ENCODE peak calls at places on chromosome 3, in seven cellular contexts. One of them, this sample, is unnamed.

GRCh38 chr3:23203651-23204111 is 554 bp downstream of the UBE2E2 start:
- DNase-seq in esophagus muscularis mucosa: no peak
- DNase-seq in K562: no peak
- DNase-seq in stomach: no peak
- DNase-seq in Panc1: no peak
- DNase-seq in spleen: peak
- DNase-seq in SK-N-SH: peak
- DNase-seq in this sample: peak

GRCh38 chr3:146598486-146598885 is 6.7 kb downstream of the PLSCR5 start:
- DNase-seq in esophagus muscularis mucosa: no peak
- DNase-seq in K562: no peak
- DNase-seq in stomach: no peak
- DNase-seq in Panc1: no peak
- DNase-seq in spleen: no peak
- DNase-seq in SK-N-SH: no peak
- DNase-seq in this sample: no peak

GRCh38 chr3:148863814-148864213 is 1.3 kb upstream of the CPA3 start:
- DNase-seq in esophagus muscularis mucosa: no peak
- DNase-seq in K562: no peak
- DNase-seq in stomach: no peak
- DNase-seq in Panc1: no peak
- DNase-seq in spleen: no peak
- DNase-seq in SK-N-SH: no peak
- DNase-seq in this sample: no peak

GRCh38 chr3:23671901-23672589 is 133.7 kb upstream of the UBE2E1 start:
- DNase-seq in esophagus muscularis mucosa: no peak
- DNase-seq in K562: no peak
- DNase-seq in stomach: peak
- DNase-seq in Panc1: no peak
- DNase-seq in spleen: no peak
- DNase-seq in SK-N-SH: no peak
- DNase-seq in this sample: peak

GRCh38 chr3:184734903-184735630 is 23.2 kb upstream of the MAGEF1 start:
- DNase-seq in esophagus muscularis mucosa: no peak
- DNase-seq in K562: no peak
- DNase-seq in stomach: peak
- DNase-seq in Panc1: no peak
- DNase-seq in spleen: peak
- DNase-seq in SK-N-SH: no peak
- DNase-seq in this sample: no peak

GRCh38 chr3:130310109-130310508 is 35.4 kb upstream of the COL6A5 start:
- DNase-seq in esophagus muscularis mucosa: no peak
- DNase-seq in K562: no peak
- DNase-seq in stomach: no peak
- DNase-seq in Panc1: no peak
- DNase-seq in spleen: no peak
- DNase-seq in SK-N-SH: no peak
- DNase-seq in this sample: no peak

GRCh38 chr3:150174179-150174578 is 203.5 kb upstream of the PFN2 start:
- DNase-seq in esophagus muscularis mucosa: no peak
- DNase-seq in K562: no peak
- DNase-seq in stomach: no peak
- DNase-seq in Panc1: no peak
- DNase-seq in spleen: no peak
- DNase-seq in SK-N-SH: no peak
- DNase-seq in this sample: no peak

GRCh38 chr3:190038050-190038631 is 82.6 kb downstream of the P3H2 start:
- DNase-seq in esophagus muscularis mucosa: no peak
- DNase-seq in K562: no peak
- DNase-seq in stomach: peak
- DNase-seq in Panc1: no peak
- DNase-seq in spleen: no peak
- DNase-seq in SK-N-SH: peak
- DNase-seq in this sample: peak

GRCh38 chr3:121436641-121437040 is 109.1 kb downstream of the POLQ start:
- DNase-seq in esophagus muscularis mucosa: no peak
- DNase-seq in K562: no peak
- DNase-seq in stomach: no peak
- DNase-seq in Panc1: no peak
- DNase-seq in spleen: no peak
- DNase-seq in SK-N-SH: no peak
- DNase-seq in this sample: no peak

GRCh38 chr3:169818330-169818729 is 5.6 kb upstream of the LRRC34 start:
- DNase-seq in esophagus muscularis mucosa: no peak
- DNase-seq in K562: no peak
- DNase-seq in stomach: no peak
- DNase-seq in Panc1: no peak
- DNase-seq in spleen: no peak
- DNase-seq in SK-N-SH: no peak
- DNase-seq in this sample: no peak

GRCh38 chr3:58588030-58588614 is 10.9 kb upstream of the FAM107A start:
- DNase-seq in esophagus muscularis mucosa: no peak
- DNase-seq in K562: peak
- DNase-seq in stomach: no peak
- DNase-seq in Panc1: no peak
- DNase-seq in spleen: no peak
- DNase-seq in SK-N-SH: no peak
- DNase-seq in this sample: no peak

GRCh38 chr3:185781759-185782158 is 43.1 kb downstream of the IGF2BP2 start:
- DNase-seq in esophagus muscularis mucosa: no peak
- DNase-seq in K562: no peak
- DNase-seq in stomach: no peak
- DNase-seq in Panc1: no peak
- DNase-seq in spleen: no peak
- DNase-seq in SK-N-SH: no peak
- DNase-seq in this sample: no peak

GRCh38 chr3:42174679-42175660 is 83.8 kb downstream of the TRAK1 start:
- DNase-seq in esophagus muscularis mucosa: no peak
- DNase-seq in K562: no peak
- DNase-seq in stomach: no peak
- DNase-seq in Panc1: no peak
- DNase-seq in spleen: no peak
- DNase-seq in SK-N-SH: no peak
- DNase-seq in this sample: no peak
- TF ChIP-seq POLR2AphosphoS5 in esophagus muscularis mucosa: no peak
- TF ChIP-seq POLR2AphosphoS5 in K562: no peak
- TF ChIP-seq POLR2AphosphoS5 in stomach: no peak
- TF ChIP-seq POLR2AphosphoS5 in Panc1: no peak
- TF ChIP-seq POLR2AphosphoS5 in spleen: no peak
- TF ChIP-seq POLR2AphosphoS5 in SK-N-SH: no peak
- TF ChIP-seq POLR2AphosphoS5 in this sample: no peak

DNA sequence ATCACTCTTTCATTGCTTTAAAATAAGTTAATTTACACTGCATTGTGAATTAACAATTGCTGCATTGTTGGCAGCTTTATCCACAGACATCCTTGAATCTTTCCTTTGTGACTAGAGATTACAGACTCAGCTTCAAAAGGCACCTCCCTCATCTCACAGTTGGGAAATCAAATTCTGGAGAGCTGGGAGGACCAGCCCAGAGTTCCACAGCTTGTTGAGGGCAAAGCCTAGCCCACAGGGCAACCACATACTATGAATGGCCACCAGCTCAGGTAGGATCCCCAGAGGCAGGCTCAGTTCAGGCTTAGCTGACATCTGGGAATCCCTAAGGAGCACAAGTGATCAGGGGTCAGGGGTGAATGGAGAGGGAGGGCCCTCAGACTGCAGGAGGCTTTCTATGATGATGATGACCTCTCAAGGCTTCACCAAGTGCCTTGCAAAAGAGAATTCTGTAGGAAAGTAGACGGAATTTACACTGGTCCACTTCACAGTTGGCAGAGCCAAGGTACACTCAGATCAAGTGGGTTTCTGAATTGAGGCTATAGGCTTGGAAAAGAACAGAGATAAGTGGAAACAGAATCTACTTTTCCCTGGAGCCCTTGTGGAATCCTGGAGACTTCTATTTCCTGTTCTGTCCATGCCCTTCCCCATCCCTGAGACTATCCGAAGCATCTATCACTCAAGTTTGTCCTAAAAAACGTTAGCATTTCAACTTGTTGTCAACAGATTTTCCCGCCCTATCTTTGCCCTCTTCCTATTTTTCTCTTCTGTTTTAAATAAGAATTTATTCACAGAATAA is 13.2 kb downstream of the GCSAM start:
- DNase-seq in esophagus muscularis mucosa: no peak
- DNase-seq in K562: no peak
- DNase-seq in stomach: no peak
- DNase-seq in Panc1: no peak
- DNase-seq in spleen: no peak
- DNase-seq in SK-N-SH: no peak
- DNase-seq in this sample: no peak
- TF ChIP-seq POLR2AphosphoS5 in esophagus muscularis mucosa: no peak
- TF ChIP-seq POLR2AphosphoS5 in K562: no peak
- TF ChIP-seq POLR2AphosphoS5 in stomach: no peak
- TF ChIP-seq POLR2AphosphoS5 in Panc1: no peak
- TF ChIP-seq POLR2AphosphoS5 in spleen: no peak
- TF ChIP-seq POLR2AphosphoS5 in SK-N-SH: no peak
- TF ChIP-seq POLR2AphosphoS5 in this sample: no peak

GRCh38 chr3:170914690-170915089 is 6.3 kb upstream of the EIF5A2 start:
- DNase-seq in esophagus muscularis mucosa: no peak
- DNase-seq in K562: no peak
- DNase-seq in stomach: no peak
- DNase-seq in Panc1: no peak
- DNase-seq in spleen: no peak
- DNase-seq in SK-N-SH: no peak
- DNase-seq in this sample: no peak
- TF ChIP-seq POLR2AphosphoS5 in esophagus muscularis mucosa: no peak
- TF ChIP-seq POLR2AphosphoS5 in K562: no peak
- TF ChIP-seq POLR2AphosphoS5 in stomach: no peak
- TF ChIP-seq POLR2AphosphoS5 in Panc1: no peak
- TF ChIP-seq POLR2AphosphoS5 in spleen: no peak
- TF ChIP-seq POLR2AphosphoS5 in SK-N-SH: no peak
- TF ChIP-seq POLR2AphosphoS5 in this sample: no peak

GRCh38 chr3:55813268-55814097 is 326.4 kb upstream of the WNT5A start:
- DNase-seq in esophagus muscularis mucosa: peak
- DNase-seq in K562: no peak
- DNase-seq in stomach: no peak
- DNase-seq in Panc1: no peak
- DNase-seq in spleen: no peak
- DNase-seq in SK-N-SH: no peak
- DNase-seq in this sample: no peak
- TF ChIP-seq POLR2AphosphoS5 in esophagus muscularis mucosa: no peak
- TF ChIP-seq POLR2AphosphoS5 in K562: no peak
- TF ChIP-seq POLR2AphosphoS5 in stomach: no peak
- TF ChIP-seq POLR2AphosphoS5 in Panc1: no peak
- TF ChIP-seq POLR2AphosphoS5 in spleen: no peak
- TF ChIP-seq POLR2AphosphoS5 in SK-N-SH: no peak
- TF ChIP-seq POLR2AphosphoS5 in this sample: no peak

GRCh38 chr3:135147657-135148056 is 352.6 kb downstream of the EPHB1 start:
- DNase-seq in esophagus muscularis mucosa: no peak
- DNase-seq in K562: no peak
- DNase-seq in stomach: no peak
- DNase-seq in Panc1: no peak
- DNase-seq in spleen: no peak
- DNase-seq in SK-N-SH: no peak
- DNase-seq in this sample: no peak

GRCh38 chr3:135150282-135150681 is 355.2 kb downstream of the EPHB1 start:
- DNase-seq in esophagus muscularis mucosa: no peak
- DNase-seq in K562: no peak
- DNase-seq in stomach: no peak
- DNase-seq in Panc1: no peak
- DNase-seq in spleen: no peak
- DNase-seq in SK-N-SH: no peak
- DNase-seq in this sample: no peak

GRCh38 chr3:135143474-135143873 is 348.4 kb downstream of the EPHB1 start:
- DNase-seq in esophagus muscularis mucosa: no peak
- DNase-seq in K562: no peak
- DNase-seq in stomach: no peak
- DNase-seq in Panc1: no peak
- DNase-seq in spleen: no peak
- DNase-seq in SK-N-SH: no peak
- DNase-seq in this sample: no peak

GRCh38 chr3:135145581-135145980 is 350.5 kb downstream of the EPHB1 start:
- DNase-seq in esophagus muscularis mucosa: no peak
- DNase-seq in K562: no peak
- DNase-seq in stomach: no peak
- DNase-seq in Panc1: no peak
- DNase-seq in spleen: no peak
- DNase-seq in SK-N-SH: no peak
- DNase-seq in this sample: no peak

GRCh38 chr3:135148431-135148830 is 353.4 kb downstream of the EPHB1 start:
- DNase-seq in esophagus muscularis mucosa: no peak
- DNase-seq in K562: no peak
- DNase-seq in stomach: no peak
- DNase-seq in Panc1: no peak
- DNase-seq in spleen: no peak
- DNase-seq in SK-N-SH: no peak
- DNase-seq in this sample: no peak
- TF ChIP-seq POLR2AphosphoS5 in esophagus muscularis mucosa: no peak
- TF ChIP-seq POLR2AphosphoS5 in K562: no peak
- TF ChIP-seq POLR2AphosphoS5 in stomach: no peak
- TF ChIP-seq POLR2AphosphoS5 in Panc1: no peak
- TF ChIP-seq POLR2AphosphoS5 in spleen: no peak
- TF ChIP-seq POLR2AphosphoS5 in SK-N-SH: no peak
- TF ChIP-seq POLR2AphosphoS5 in this sample: no peak

DNA sequence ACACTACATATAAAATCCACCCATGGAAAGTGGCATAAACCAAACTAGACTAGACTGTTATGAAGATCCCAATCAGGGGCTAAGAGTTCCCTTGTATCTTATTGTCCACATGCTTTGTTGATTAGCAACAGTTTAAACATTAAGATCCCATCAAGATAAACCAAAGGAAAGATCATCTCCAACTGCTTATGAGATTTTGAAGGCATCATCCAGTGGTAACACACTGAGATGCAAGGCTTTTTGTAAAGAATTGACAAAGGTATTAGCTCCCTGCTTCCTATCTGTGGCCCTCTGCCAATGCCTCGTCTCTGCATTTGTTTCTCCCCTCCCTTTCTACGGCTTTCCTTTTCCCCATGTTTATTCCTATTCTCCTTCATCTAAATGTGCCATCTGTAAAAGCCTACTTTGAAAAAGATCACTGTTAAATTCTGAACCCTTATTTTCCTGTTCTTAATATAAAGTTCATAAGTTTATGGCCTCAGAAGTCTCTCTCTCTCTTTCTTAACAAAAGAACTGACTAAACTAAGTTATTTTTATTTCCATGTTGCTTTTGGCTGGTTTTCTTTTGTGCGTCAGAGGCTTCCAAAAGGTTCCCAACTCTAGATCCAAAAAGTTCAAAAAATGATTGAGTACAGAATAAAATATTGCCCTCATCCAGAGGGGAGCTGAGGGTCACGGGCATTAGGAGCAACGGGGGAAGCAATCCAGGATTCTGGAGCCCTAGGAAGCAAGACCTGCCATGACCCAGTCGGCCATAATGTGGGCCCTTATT is 5.5 kb downstream of the PLD1 start:
- DNase-seq in esophagus muscularis mucosa: no peak
- DNase-seq in K562: peak
- DNase-seq in stomach: no peak
- DNase-seq in Panc1: no peak
- DNase-seq in spleen: no peak
- DNase-seq in SK-N-SH: no peak
- DNase-seq in this sample: no peak
- TF ChIP-seq POLR2AphosphoS5 in esophagus muscularis mucosa: peak
- TF ChIP-seq POLR2AphosphoS5 in K562: no peak
- TF ChIP-seq POLR2AphosphoS5 in stomach: no peak
- TF ChIP-seq POLR2AphosphoS5 in Panc1: no peak
- TF ChIP-seq POLR2AphosphoS5 in spleen: no peak
- TF ChIP-seq POLR2AphosphoS5 in SK-N-SH: no peak
- TF ChIP-seq POLR2AphosphoS5 in this sample: no peak

GRCh38 chr3:48516571-48516970 is 12.6 kb upstream of the SHISA5 start:
- DNase-seq in esophagus muscularis mucosa: no peak
- DNase-seq in K562: no peak
- DNase-seq in stomach: no peak
- DNase-seq in Panc1: no peak
- DNase-seq in spleen: peak
- DNase-seq in SK-N-SH: no peak
- DNase-seq in this sample: no peak
- TF ChIP-seq POLR2AphosphoS5 in esophagus muscularis mucosa: no peak
- TF ChIP-seq POLR2AphosphoS5 in K562: no peak
- TF ChIP-seq POLR2AphosphoS5 in stomach: no peak
- TF ChIP-seq POLR2AphosphoS5 in Panc1: no peak
- TF ChIP-seq POLR2AphosphoS5 in spleen: no peak
- TF ChIP-seq POLR2AphosphoS5 in SK-N-SH: no peak
- TF ChIP-seq POLR2AphosphoS5 in this sample: no peak

This sample was measured in transverse colon.